ENCODE peak calls at places on chromosomes 2 and 18, in five cellular contexts. T, G, D, Y and V are unnamed samples.

GRCh38 chr2:192288290-192288689 is 93.6 kb upstream of the TMEFF2 start:
- DNase-seq in T (no peak), G (no peak), D (no peak), Y (no peak), V (no peak)

GRCh38 chr2:47118581-47118980 is 36.5 kb downstream of the STPG4 start:
- DNase-seq in T (no peak), G (no peak), D (no peak), Y (no peak), V (no peak)

GRCh38 chr2:235600926-235601325 is 107.1 kb downstream of the AGAP1 start:
- DNase-seq in T (no peak), G (no peak), D (no peak), Y (no peak), V (no peak)

GRCh38 chr18:42025974-42026625 is 71.1 kb downstream of the PIK3C3 start:
- DNase-seq in T (no peak), G (no peak), D (no peak), Y (no peak), V (no peak)

GRCh38 chr18:3044931-3045698 is 32.2 kb upstream of the LPIN2 start:
- DNase-seq in T (no peak), G (no peak), D (no peak), Y (no peak), V (no peak)

GRCh38 chr18:62339106-62339988 is 14.2 kb downstream of the TNFRSF11A start:
- DNase-seq in T (no peak), G (no peak), D (peak; percentile 24), Y (no peak), V (no peak)

GRCh38 chr2:152054593-152054992 is 44.3 kb downstream of the CACNB4 start:
- DNase-seq in T (no peak), G (no peak), D (peak; percentile 73), Y (no peak), V (no peak)

GRCh38 chr2:208711598-208711997 is 305.0 kb downstream of the PTH2R start:
- DNase-seq in T (no peak), G (no peak), D (no peak), Y (no peak), V (no peak)

GRCh38 chr2:218879881-218880748 is 537 bp upstream of the WNT10A start:
- DNase-seq in T (peak; percentile 85), G (peak; percentile 82), D (no peak), Y (peak; percentile 73), V (no peak)

GRCh38 chr2:100397117-100397860 is 20.2 kb downstream of the CHST10 start:
- DNase-seq in T (no peak), G (no peak), D (no peak), Y (no peak), V (no peak)

GRCh38 chr2:117949800-117950199 is 64.1 kb downstream of the CCDC93 start:
- DNase-seq in T (no peak), G (no peak), D (no peak), Y (no peak), V (no peak)

GRCh38 chr18:6661692-6662415 is 67.7 kb upstream of the ARHGAP28 start:
- DNase-seq in T (no peak), G (no peak), D (peak; percentile 47), Y (no peak), V (no peak)